ENCODE peak calls at places on chromosomes 1 and 21, in four cellular contexts. X is HL-60, I is cardiac fibroblast, M is IMR-90. E is an unnamed sample.
A peak's percentile ranks its signal among the peaks of the same experiment; 100 is the strongest.

GRCh38 chr1:10939654-10940450 is 72.6 kb upstream of the TARDBP start:
- DNase-seq in X (no peak), I (peak; percentile 2), M (peak; percentile 5), E (no peak)

GRCh38 chr1:65264197-65264929 is 45.0 kb upstream of the DNAJC6 start:
- DNase-seq in M (peak; percentile 37), X (no peak), I (peak; percentile 81), E (no peak)

GRCh38 chr1:12276225-12276624 is 46.4 kb downstream of the VPS13D start:
- DNase-seq in M (peak; percentile 51), I (peak; percentile 73), X (no peak), E (no peak)

GRCh38 chr1:7300893-7301292 is 470.2 kb upstream of the VAMP3 start:
- DNase-seq in I (peak; percentile 93), X (no peak), M (peak; percentile 98), E (no peak)

GRCh38 chr1:50271968-50272578 is 151.2 kb downstream of the DMRTA2 start:
- DNase-seq in M (no peak), I (peak; percentile 5), X (no peak), E (no peak)

GRCh38 chr21:37631319-37632117 is 264.9 kb downstream of the DYRK1A start:
- DNase-seq in I (peak; percentile 56), X (no peak), M (no peak), E (no peak)

GRCh38 chr1:203589201-203589600 is 37.4 kb upstream of the ATP2B4 start:
- DNase-seq in M (no peak), I (no peak), X (no peak), E (no peak)

GRCh38 chr1:178683304-178683703 is 41.7 kb upstream of the RALGPS2 start:
- DNase-seq in I (no peak), X (no peak), M (no peak), E (no peak)

GRCh38 chr1:54952950-54953718 is 27.3 kb upstream of the TMEM61 start:
- DNase-seq in I (peak; percentile 64), X (no peak), M (peak; percentile 42), E (no peak)

GRCh38 chr1:202501281-202501680 is 152.8 kb downstream of the PPP1R12B start:
- DNase-seq in I (peak; percentile 65), M (peak; percentile 48), X (no peak), E (no peak)

GRCh38 chr1:59718989-59719360 is 95.8 kb upstream of the HOOK1 start:
- DNase-seq in M (no peak), I (no peak), X (no peak), E (no peak)

GRCh38 chr1:183702087-183702812 is 49.1 kb upstream of the APOBEC4 start:
- DNase-seq in M (peak; percentile 45), X (no peak), I (no peak), E (no peak)

GRCh38 chr1:115412733-115413132 is 74.7 kb upstream of the NGF start:
- DNase-seq in I (no peak), X (no peak), M (no peak), E (no peak)

GRCh38 chr1:184191181-184191601 is 139.7 kb downstream of the TSEN15 start:
- DNase-seq in M (peak; percentile 96), I (peak; percentile 60), X (no peak), E (no peak)

GRCh38 chr1:61104213-61104612 is 21.9 kb downstream of the NFIA start:
- DNase-seq in M (no peak), I (no peak), X (no peak), E (no peak)

GRCh38 chr1:21839337-21840037 is 27.4 kb downstream of the LDLRAD2 start:
- DNase-seq in M (no peak), X (no peak), I (no peak), E (no peak)

DNA sequence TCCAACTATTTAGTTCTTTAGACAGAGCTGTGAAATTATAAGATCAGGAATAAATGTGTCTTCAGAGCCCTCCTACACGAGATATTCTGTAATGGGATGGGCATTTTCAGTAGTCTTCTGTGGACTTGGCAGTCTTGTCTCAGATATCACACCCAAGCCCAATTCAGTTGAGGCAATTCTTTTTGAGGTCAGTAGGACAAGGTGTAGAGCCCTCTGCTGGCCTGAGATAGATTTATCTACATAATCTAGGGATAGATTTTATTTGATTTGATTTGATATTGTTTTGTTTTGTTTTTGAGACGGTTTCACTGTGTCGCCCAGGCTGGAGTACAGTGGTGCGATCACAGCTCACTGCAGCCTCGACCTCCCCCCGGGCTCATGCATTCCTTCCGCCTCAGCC is 77.5 kb downstream of the FMN2 start:
- DNase-seq in M (peak; percentile 31), I (peak; percentile 44), X (no peak), E (no peak)
- TF ChIP-seq CTCF in M (peak; percentile 40), I (peak; percentile 18), X (no peak), E (no peak)

GRCh38 chr1:220453371-220453770 is 74.6 kb upstream of the MARK1 start:
- DNase-seq in M (no peak), X (no peak), I (no peak), E (no peak)

GRCh38 chr1:220450927-220451326 is 77.0 kb upstream of the MARK1 start:
- DNase-seq in X (no peak), I (no peak), M (no peak), E (no peak)

GRCh38 chr1:220451541-220451940 is 76.4 kb upstream of the MARK1 start:
- DNase-seq in X (no peak), M (no peak), I (no peak), E (no peak)

GRCh38 chr1:220455559-220455958 is 72.4 kb upstream of the MARK1 start:
- DNase-seq in M (no peak), I (no peak), X (no peak), E (no peak)

DNA sequence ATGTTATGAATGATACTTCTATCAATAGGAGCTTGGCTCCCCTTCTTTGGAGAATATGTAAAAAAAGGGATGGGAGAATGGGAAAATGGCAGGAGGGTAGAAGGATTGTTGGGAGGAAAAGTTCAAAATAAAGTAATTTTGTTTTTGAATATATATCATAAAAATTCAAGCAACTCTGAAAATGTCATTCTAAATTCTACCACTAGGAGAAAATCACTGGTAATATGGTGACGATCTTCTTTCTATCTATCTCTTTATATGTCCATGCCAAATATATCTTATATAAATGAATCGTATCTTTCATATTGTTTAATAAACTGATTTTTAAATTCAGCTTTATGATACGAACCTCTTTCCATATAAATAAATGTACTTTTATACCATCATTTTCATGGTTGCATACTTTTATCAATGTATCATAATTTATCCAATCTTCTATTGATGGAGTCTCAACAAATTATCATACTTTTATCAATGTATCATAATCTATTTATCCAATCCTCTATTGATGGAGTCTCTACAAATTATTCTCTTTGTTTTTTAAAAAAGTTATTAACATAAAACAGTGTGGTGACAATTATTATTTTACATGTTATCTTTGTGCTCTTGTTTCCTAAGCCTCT is 73.7 kb upstream of the MARK1 start:
- DNase-seq in X (no peak), M (no peak), I (no peak), E (no peak)
- TF ChIP-seq CTCF in X (no peak), M (no peak), I (no peak), E (peak; percentile 44)

DNA sequence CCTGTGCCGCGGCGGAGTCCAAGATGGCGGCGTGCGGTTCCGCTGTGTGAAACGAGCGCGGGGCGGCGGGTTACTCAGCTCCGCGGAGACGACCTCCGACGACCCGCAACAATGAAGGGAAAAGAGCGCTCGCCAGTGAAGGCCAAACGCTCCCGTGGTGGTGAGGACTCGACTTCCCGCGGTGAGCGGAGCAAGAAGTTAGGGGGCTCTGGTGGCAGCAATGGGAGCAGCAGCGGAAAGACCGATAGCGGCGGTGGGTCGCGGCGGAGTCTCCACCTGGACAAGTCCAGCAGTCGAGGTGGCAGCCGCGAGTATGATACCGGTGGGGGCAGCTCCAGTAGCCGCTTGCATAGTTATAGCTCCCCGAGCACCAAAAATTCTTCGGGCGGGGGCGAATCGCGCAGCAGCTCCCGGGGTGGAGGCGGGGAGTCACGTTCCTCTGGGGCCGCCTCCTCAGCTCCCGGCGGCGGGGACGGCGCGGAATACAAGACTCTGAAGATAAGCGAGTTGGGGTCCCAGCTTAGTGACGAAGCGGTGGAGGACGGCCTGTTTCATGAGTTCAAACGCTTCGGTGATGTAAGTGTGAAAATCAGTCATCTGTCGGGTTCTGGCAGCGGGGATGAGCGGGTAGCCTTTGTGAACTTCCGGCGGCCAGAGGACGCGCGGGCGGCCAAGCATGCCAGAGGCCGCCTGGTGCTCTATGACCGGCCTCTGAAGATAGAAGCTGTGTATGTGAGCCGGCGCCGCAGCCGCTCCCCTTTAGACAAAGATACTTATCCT is 440 bp downstream of the RBM15 start:
- DNase-seq in X (peak; percentile 55), I (peak; percentile 66), M (peak; percentile 54), E (no peak)
- TF ChIP-seq CTCF in X (no peak), I (peak; percentile 62), M (peak; percentile 41), E (no peak)

DNA sequence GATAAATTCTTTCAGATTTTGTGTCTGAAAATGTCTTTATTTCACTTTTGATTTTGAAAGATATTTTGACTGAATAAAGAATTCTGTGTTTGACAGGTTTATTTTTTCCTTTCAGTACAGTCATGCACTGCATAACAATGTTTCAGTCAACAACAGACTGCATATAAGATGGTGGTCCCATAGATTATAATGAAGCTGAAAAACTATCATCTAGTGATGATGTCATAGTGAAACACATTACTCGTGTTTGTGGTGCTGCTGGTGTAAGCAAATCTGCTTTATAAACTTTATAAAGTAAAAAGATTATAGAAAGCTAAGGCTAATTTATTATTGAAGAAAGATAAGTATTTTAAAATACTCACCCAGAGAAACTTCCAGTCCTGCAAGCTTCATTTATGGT is 65.3 kb upstream of the PRRX1 start:
- DNase-seq in I (no peak), M (no peak), X (no peak), E (no peak)
- TF ChIP-seq CTCF in I (no peak), M (no peak), X (no peak), E (no peak)

E was measured in CD14-positive monocyte.